ENCODE peak calls at places on chromosomes 12 and 14, in six cellular contexts. One of them, this sample, is unnamed.

GRCh38 chr14:57512221-57512620 is 18.6 kb upstream of the CCDC198 start:
- DNase-seq in mucosa of descending colon: no peak
- DNase-seq in tibial nerve: no peak
- DNase-seq in AG09309: no peak
- DNase-seq in mammary epithelial cell: no peak
- DNase-seq in uterus: no peak
- DNase-seq in this sample: peak

GRCh38 chr12:66036317-66036716 is 94.2 kb downstream of the LLPH start:
- DNase-seq in mucosa of descending colon: no peak
- DNase-seq in tibial nerve: no peak
- DNase-seq in AG09309: peak
- DNase-seq in mammary epithelial cell: peak
- DNase-seq in uterus: peak
- DNase-seq in this sample: peak

GRCh38 chr12:31966558-31967205 is 7.5 kb downstream of the RESF1 start:
- DNase-seq in mucosa of descending colon: no peak
- DNase-seq in tibial nerve: no peak
- DNase-seq in AG09309: no peak
- DNase-seq in mammary epithelial cell: no peak
- DNase-seq in uterus: no peak
- DNase-seq in this sample: no peak

GRCh38 chr12:1157046-1157445 is 166.0 kb downstream of the ERC1 start:
- DNase-seq in mucosa of descending colon: no peak
- DNase-seq in tibial nerve: no peak
- DNase-seq in AG09309: no peak
- DNase-seq in mammary epithelial cell: no peak
- DNase-seq in uterus: no peak
- DNase-seq in this sample: no peak

GRCh38 chr14:91170504-91171121 is 56.7 kb downstream of the DGLUCY start:
- DNase-seq in mucosa of descending colon: no peak
- DNase-seq in tibial nerve: no peak
- DNase-seq in AG09309: no peak
- DNase-seq in mammary epithelial cell: no peak
- DNase-seq in uterus: peak
- DNase-seq in this sample: peak

GRCh38 chr12:130127909-130128763 is 34.1 kb upstream of the FZD10 start:
- DNase-seq in mucosa of descending colon: no peak
- DNase-seq in tibial nerve: peak
- DNase-seq in AG09309: no peak
- DNase-seq in mammary epithelial cell: no peak
- DNase-seq in uterus: peak
- DNase-seq in this sample: no peak

GRCh38 chr12:65278576-65279386 is at the start of gene MSRB3:
- DNase-seq in mucosa of descending colon: peak
- DNase-seq in tibial nerve: peak
- DNase-seq in AG09309: peak
- DNase-seq in mammary epithelial cell: peak
- DNase-seq in uterus: peak
- DNase-seq in this sample: peak

GRCh38 chr14:51479584-51480305 is 172.0 kb upstream of the FRMD6 start:
- DNase-seq in mucosa of descending colon: no peak
- DNase-seq in tibial nerve: peak
- DNase-seq in AG09309: no peak
- DNase-seq in mammary epithelial cell: no peak
- DNase-seq in uterus: peak
- DNase-seq in this sample: peak

GRCh38 chr12:28988384-28988704 is 160.7 kb upstream of the FAR2 start:
- DNase-seq in mucosa of descending colon: no peak
- DNase-seq in tibial nerve: no peak
- DNase-seq in AG09309: no peak
- DNase-seq in mammary epithelial cell: no peak
- DNase-seq in uterus: no peak
- DNase-seq in this sample: no peak

DNA sequence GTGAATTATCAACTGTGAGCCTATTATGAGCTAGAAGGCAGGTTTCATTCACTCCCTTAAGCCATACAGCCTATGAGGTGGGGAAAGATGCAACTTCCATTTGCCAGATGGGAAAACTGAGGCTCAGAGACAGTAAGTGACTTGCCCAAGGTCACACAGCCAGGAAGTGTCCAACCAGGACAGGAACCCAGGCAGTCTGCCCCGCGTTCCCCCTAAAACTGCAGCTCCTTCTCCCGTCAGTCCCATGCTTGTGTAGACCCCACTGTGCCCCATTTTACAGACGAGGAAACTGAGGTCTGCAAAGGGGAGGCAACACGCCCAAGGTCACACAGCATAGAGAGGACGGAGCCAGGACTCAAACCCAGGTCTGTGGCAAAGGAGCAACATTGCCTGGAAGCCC is 50.6 kb downstream of the NCOR2 start:
- DNase-seq in mucosa of descending colon: no peak
- DNase-seq in tibial nerve: no peak
- DNase-seq in AG09309: no peak
- DNase-seq in mammary epithelial cell: no peak
- DNase-seq in uterus: no peak
- DNase-seq in this sample: no peak
- H3K4me3 ChIP-seq in mucosa of descending colon: no peak
- H3K4me3 ChIP-seq in tibial nerve: peak
- H3K4me3 ChIP-seq in AG09309: peak
- H3K4me3 ChIP-seq in mammary epithelial cell: peak
- H3K4me3 ChIP-seq in uterus: peak
- H3K4me3 ChIP-seq in this sample: peak

DNA sequence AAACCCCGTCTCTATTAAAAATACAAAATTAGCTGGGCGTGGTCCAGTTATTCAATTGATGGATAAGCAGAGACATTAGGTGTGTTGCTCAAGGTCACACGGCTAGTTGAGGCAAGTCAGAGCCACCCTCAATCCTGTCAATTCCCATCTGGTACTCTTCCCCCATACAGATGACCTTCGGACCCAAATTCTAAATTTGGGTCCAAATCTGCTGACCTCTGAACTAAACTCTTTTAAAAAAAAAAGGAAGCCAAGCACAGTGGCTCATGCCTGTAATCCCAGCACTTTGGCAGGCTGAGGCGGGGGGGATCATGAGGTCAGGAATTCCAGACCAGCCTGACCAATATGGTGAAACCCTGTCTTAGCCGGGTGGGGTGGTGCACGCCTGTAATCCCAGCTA is 23.9 kb downstream of the GCN1 start:
- DNase-seq in mucosa of descending colon: no peak
- DNase-seq in tibial nerve: no peak
- DNase-seq in AG09309: no peak
- DNase-seq in mammary epithelial cell: no peak
- DNase-seq in uterus: no peak
- DNase-seq in this sample: no peak
- TF ChIP-seq CTCF in mucosa of descending colon: no peak
- TF ChIP-seq CTCF in tibial nerve: no peak
- TF ChIP-seq CTCF in AG09309: no peak
- TF ChIP-seq CTCF in mammary epithelial cell: no peak
- TF ChIP-seq CTCF in uterus: no peak
- TF ChIP-seq CTCF in this sample: no peak

GRCh38 chr14:96959992-96960391 is 162.8 kb downstream of the VRK1 start:
- DNase-seq in mucosa of descending colon: no peak
- DNase-seq in tibial nerve: no peak
- DNase-seq in AG09309: no peak
- DNase-seq in mammary epithelial cell: no peak
- DNase-seq in uterus: no peak
- DNase-seq in this sample: no peak

GRCh38 chr14:96960598-96961116 is 163.5 kb downstream of the VRK1 start:
- DNase-seq in mucosa of descending colon: no peak
- DNase-seq in tibial nerve: no peak
- DNase-seq in AG09309: no peak
- DNase-seq in mammary epithelial cell: no peak
- DNase-seq in uterus: no peak
- DNase-seq in this sample: no peak

GRCh38 chr14:96965885-96966595 is 168.9 kb downstream of the VRK1 start:
- DNase-seq in mucosa of descending colon: no peak
- DNase-seq in tibial nerve: no peak
- DNase-seq in AG09309: no peak
- DNase-seq in mammary epithelial cell: no peak
- DNase-seq in uterus: no peak
- DNase-seq in this sample: no peak

GRCh38 chr14:96961895-96962294 is 164.7 kb downstream of the VRK1 start:
- DNase-seq in mucosa of descending colon: no peak
- DNase-seq in tibial nerve: no peak
- DNase-seq in AG09309: no peak
- DNase-seq in mammary epithelial cell: no peak
- DNase-seq in uterus: no peak
- DNase-seq in this sample: no peak

DNA sequence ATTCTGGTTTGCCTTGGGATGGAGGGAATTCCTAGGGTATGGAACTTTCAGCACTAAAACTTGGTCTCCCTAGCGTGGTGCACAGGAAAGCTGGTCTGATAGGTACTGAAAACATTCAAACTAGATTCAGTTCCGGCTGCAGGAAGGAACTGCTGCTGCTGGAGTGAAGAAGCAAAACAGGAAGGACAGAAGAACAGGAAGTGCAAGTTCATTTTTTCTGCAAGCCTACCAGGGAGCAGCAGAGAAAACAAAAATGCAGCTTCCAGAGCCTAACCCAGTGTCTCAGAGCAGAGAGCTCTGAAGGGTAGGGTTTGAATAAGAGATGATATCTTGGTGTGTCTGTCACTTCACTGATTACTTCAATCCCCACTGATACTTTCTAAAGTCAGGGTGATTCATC is 165.2 kb downstream of the VRK1 start:
- DNase-seq in mucosa of descending colon: no peak
- DNase-seq in tibial nerve: no peak
- DNase-seq in AG09309: no peak
- DNase-seq in mammary epithelial cell: no peak
- DNase-seq in uterus: no peak
- DNase-seq in this sample: no peak
- H3K4me3 ChIP-seq in mucosa of descending colon: no peak
- H3K4me3 ChIP-seq in tibial nerve: no peak
- H3K4me3 ChIP-seq in AG09309: no peak
- H3K4me3 ChIP-seq in mammary epithelial cell: no peak
- H3K4me3 ChIP-seq in uterus: no peak
- H3K4me3 ChIP-seq in this sample: no peak

GRCh38 chr14:87935895-87936294 is 57.1 kb downstream of the GALC start:
- DNase-seq in mucosa of descending colon: no peak
- DNase-seq in tibial nerve: no peak
- DNase-seq in AG09309: no peak
- DNase-seq in mammary epithelial cell: no peak
- DNase-seq in uterus: no peak
- DNase-seq in this sample: no peak

GRCh38 chr14:87935081-87935828 is 57.7 kb downstream of the GALC start:
- DNase-seq in mucosa of descending colon: no peak
- DNase-seq in tibial nerve: no peak
- DNase-seq in AG09309: no peak
- DNase-seq in mammary epithelial cell: no peak
- DNase-seq in uterus: no peak
- DNase-seq in this sample: no peak

GRCh38 chr14:87934185-87934584 is 58.8 kb downstream of the GALC start:
- DNase-seq in mucosa of descending colon: no peak
- DNase-seq in tibial nerve: no peak
- DNase-seq in AG09309: no peak
- DNase-seq in mammary epithelial cell: no peak
- DNase-seq in uterus: no peak
- DNase-seq in this sample: no peak
- TF ChIP-seq CTCF in mucosa of descending colon: no peak
- TF ChIP-seq CTCF in tibial nerve: no peak
- TF ChIP-seq CTCF in AG09309: no peak
- TF ChIP-seq CTCF in mammary epithelial cell: peak
- TF ChIP-seq CTCF in uterus: no peak
- TF ChIP-seq CTCF in this sample: no peak

DNA sequence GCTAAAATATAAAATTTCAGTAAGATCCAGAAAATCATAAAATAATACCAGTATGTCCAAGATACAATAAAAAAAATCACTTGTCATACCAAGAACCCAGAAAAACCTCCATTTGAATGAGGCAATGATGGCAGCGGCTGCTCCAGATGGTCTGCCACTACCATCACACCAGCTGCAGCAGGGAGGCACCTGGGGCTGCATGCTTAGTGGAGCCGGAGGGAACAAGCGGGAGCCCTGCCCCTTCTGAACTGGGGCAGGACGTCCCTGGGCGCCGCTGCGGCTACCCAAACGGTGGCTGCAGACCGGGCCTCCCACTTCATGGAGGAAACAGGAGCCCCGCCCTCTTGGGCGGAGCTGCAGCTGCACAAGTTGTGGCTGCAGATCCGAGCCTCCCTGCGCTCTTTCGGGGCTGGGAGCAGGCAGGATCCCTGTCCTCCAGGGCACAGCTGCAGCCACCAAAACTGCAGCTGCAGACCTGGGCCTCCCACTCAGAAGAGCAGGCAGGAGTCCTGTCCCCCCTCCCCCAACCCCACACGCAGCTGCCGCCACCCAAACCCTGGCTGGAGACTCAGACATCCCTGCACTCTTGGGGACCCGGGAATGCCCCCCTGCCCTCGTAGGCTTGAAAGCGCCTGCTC is 36.1 kb upstream of the OR5AU1 start:
- DNase-seq in mucosa of descending colon: peak
- DNase-seq in tibial nerve: peak
- DNase-seq in AG09309: no peak
- DNase-seq in mammary epithelial cell: peak
- DNase-seq in uterus: peak
- DNase-seq in this sample: peak
- H3K4me3 ChIP-seq in mucosa of descending colon: no peak
- H3K4me3 ChIP-seq in tibial nerve: peak
- H3K4me3 ChIP-seq in AG09309: peak
- H3K4me3 ChIP-seq in mammary epithelial cell: peak
- H3K4me3 ChIP-seq in uterus: no peak
- H3K4me3 ChIP-seq in this sample: peak

This sample was measured in fibroblast of villous mesenchyme.